ENCODE peak calls at places on chromosomes 16 and 17, in six cellular contexts. R, P, L, W, X and I are unnamed samples.

GRCh38 chr17:2040942-2041560 is 771 bp upstream of the OVCA2 start:
- DNase-seq in R (no peak), P (no peak), L (no peak), W (no peak), X (no peak), I (no peak)

GRCh38 chr17:19833914-19834313 is 33.8 kb downstream of the ULK2 start:
- DNase-seq in R (no peak), P (no peak), L (no peak), W (no peak), X (no peak), I (no peak)

GRCh38 chr17:75468779-75469373 is 12.4 kb downstream of the TMEM94 start:
- DNase-seq in R (no peak), P (no peak), L (no peak), W (no peak), X (no peak), I (no peak)

GRCh38 chr17:75455896-75456416 is 479 bp upstream of the TMEM94 start:
- DNase-seq in R (no peak), P (no peak), L (no peak), W (no peak), X (no peak), I (no peak)

GRCh38 chr17:75131278-75132017 is at the start of gene NT5C:
- DNase-seq in R (peak; percentile 87), P (peak; percentile 79), L (no peak), W (peak; percentile 86), X (peak; percentile 58), I (peak; percentile 96)

GRCh38 chr17:55089955-55090573 is 121.5 kb downstream of the STXBP4 start:
- DNase-seq in R (no peak), P (peak; percentile 18), L (peak; percentile 79), W (peak; percentile 32), X (no peak), I (peak; percentile 30)

GRCh38 chr16:50152386-50152806 is 710 bp upstream of the TENT4B start:
- DNase-seq in R (no peak), P (no peak), L (peak; percentile 68), W (no peak), X (peak; percentile 3), I (no peak)

GRCh38 chr17:80539022-80539421 is 5.6 kb upstream of the RPTOR start:
- DNase-seq in R (no peak), P (no peak), L (no peak), W (no peak), X (no peak), I (peak; percentile 63)

GRCh38 chr17:64718058-64718457 is 56.0 kb upstream of the SMURF2 start:
- DNase-seq in R (no peak), P (no peak), L (no peak), W (no peak), X (no peak), I (no peak)

GRCh38 chr16:17491140-17491662 is 20.4 kb upstream of the XYLT1 start:
- DNase-seq in R (no peak), P (no peak), L (no peak), W (no peak), X (no peak), I (no peak)

GRCh38 chr16:49012961-49013726 is 268.5 kb downstream of the CBLN1 start:
- DNase-seq in R (no peak), P (no peak), L (no peak), W (no peak), X (no peak), I (no peak)

GRCh38 chr17:1577186-1577585 is 14.6 kb upstream of the PITPNA start:
- DNase-seq in R (no peak), P (peak; percentile 57), L (no peak), W (no peak), X (no peak), I (peak; percentile 58)

GRCh38 chr17:61279476-61280145 is 120.0 kb upstream of the TBX2 start:
- DNase-seq in R (no peak), P (no peak), L (no peak), W (no peak), X (no peak), I (no peak)

GRCh38 chr17:35257080-35257701 is 14.3 kb downstream of the SLFN5 start:
- DNase-seq in R (no peak), P (peak; percentile 7), L (no peak), W (no peak), X (no peak), I (peak; percentile 6)

GRCh38 chr16:90077757-90078593 is 844 bp upstream of the PRDM7 start:
- DNase-seq in R (no peak), P (no peak), L (no peak), W (peak; percentile 14), X (no peak), I (peak; percentile 55)

GRCh38 chr16:58426960-58427359 is 34.7 kb downstream of the GINS3 start:
- DNase-seq in R (no peak), P (no peak), L (no peak), W (no peak), X (no peak), I (no peak)

GRCh38 chr17:2844386-2844785 is 48.1 kb downstream of the RAP1GAP2 start:
- DNase-seq in R (peak; percentile 39), P (no peak), L (no peak), W (no peak), X (no peak), I (peak; percentile 62)

GRCh38 chr17:40312893-40313659 is 4.1 kb downstream of the RARA start:
- DNase-seq in R (peak; percentile 6), P (no peak), L (no peak), W (no peak), X (no peak), I (no peak)

GRCh38 chr17:58508341-58509067 is 5.9 kb downstream of the MTMR4 start:
- DNase-seq in R (no peak), P (no peak), L (no peak), W (no peak), X (no peak), I (no peak)

GRCh38 chr17:58504826-58505351 is 9.5 kb downstream of the MTMR4 start:
- DNase-seq in R (no peak), P (no peak), L (peak; percentile 68), W (no peak), X (no peak), I (no peak)

GRCh38 chr17:58507123-58507634 is 7.3 kb downstream of the MTMR4 start:
- DNase-seq in R (no peak), P (peak; percentile 78), L (no peak), W (no peak), X (no peak), I (no peak)

GRCh38 chr17:58503876-58504275 is 10.6 kb downstream of the MTMR4 start:
- DNase-seq in R (no peak), P (no peak), L (no peak), W (no peak), X (no peak), I (no peak)

GRCh38 chr17:58506354-58507080 is 7.9 kb downstream of the MTMR4 start:
- DNase-seq in R (no peak), P (no peak), L (no peak), W (no peak), X (no peak), I (no peak)
- TF ChIP-seq CREB1 in R (no peak), P (no peak), L (no peak), W (no peak), X (no peak), I (no peak)

DNA sequence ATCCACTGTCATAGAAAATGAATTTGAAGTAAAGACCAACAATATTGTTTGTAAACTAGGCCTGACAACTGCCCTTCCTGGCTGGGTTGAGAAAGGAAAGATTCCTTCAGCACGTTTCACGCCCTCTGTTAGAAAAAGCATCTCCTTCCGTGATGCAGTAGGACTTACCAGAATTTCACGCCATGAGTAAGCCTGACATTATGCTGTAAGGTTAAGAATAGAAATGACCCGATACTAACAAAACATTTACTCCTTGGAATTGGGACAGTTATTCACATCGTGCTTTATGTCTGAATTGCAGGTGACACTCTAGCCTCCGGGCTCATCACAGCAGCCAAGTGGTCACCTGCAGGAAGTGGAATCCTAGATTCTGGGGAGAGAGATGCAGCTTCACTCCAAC is 17.6 kb downstream of the MARCHF10 start:
- DNase-seq in R (no peak), P (no peak), L (no peak), W (no peak), X (no peak), I (no peak)
- TF ChIP-seq CREB1 in R (no peak), P (no peak), L (no peak), W (no peak), X (no peak), I (no peak)

GRCh38 chr16:88703486-88704309 is 2.5 kb downstream of the RNF166 start:
- DNase-seq in R (no peak), P (no peak), L (no peak), W (no peak), X (no peak), I (no peak)

GRCh38 chr16:88706965-88707871 is 915 bp downstream of the CTU2 start:
- DNase-seq in R (no peak), P (no peak), L (no peak), W (no peak), X (no peak), I (no peak)

GRCh38 chr16:88706288-88706964 is at the start of the genes CTU2 and RNF166:
- DNase-seq in R (peak; percentile 90), P (peak; percentile 76), L (peak; percentile 32), W (peak; percentile 97), X (peak; percentile 53), I (peak; percentile 92)

GRCh38 chr16:88705076-88705684 is 1.0 kb downstream of the RNF166 start:
- DNase-seq in R (no peak), P (no peak), L (no peak), W (no peak), X (no peak), I (no peak)

DNA sequence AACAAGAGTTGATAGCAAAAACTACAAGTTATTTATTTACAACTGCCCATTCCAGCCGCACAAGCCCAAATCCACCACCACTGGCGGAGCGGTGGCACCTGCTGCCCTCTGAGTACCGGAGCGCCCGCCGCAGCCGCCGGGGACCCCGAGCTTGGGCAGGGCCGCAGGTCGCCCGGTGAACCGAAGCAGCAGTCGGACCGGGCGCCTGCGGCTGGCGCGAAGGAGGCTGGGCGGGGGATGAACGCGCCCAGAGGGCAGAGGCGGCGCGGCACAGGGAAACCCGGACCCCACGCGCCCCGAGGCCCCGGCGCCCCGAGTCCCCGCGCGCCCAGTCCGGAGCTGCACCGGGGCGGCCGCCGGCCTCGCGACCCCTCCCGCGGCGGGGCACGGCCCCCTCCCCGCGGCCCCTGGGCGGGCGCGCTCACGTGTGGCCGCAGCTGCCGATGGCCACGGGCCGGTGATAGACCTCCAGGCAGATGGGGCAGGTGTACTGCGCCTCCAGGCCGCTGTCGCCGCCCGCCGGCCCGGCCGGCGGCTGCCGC is 391 bp downstream of the RNF166 start:
- DNase-seq in R (no peak), P (no peak), L (no peak), W (no peak), X (no peak), I (no peak)
- TF ChIP-seq CREB1 in R (no peak), P (no peak), L (no peak), W (no peak), X (no peak), I (no peak)

GRCh38 chr16:8853150-8853549 is 15.7 kb downstream of the CARHSP1 start:
- DNase-seq in R (no peak), P (no peak), L (no peak), W (no peak), X (no peak), I (no peak)

GRCh38 chr16:8854298-8854948 is 14.4 kb downstream of the CARHSP1 start:
- DNase-seq in R (no peak), P (no peak), L (no peak), W (no peak), X (no peak), I (no peak)

GRCh38 chr16:8853611-8854010 is 15.2 kb downstream of the CARHSP1 start:
- DNase-seq in R (no peak), P (no peak), L (no peak), W (no peak), X (no peak), I (no peak)

GRCh38 chr16:8851761-8852403 is 16.9 kb downstream of the CARHSP1 start:
- DNase-seq in R (peak; percentile 4), P (no peak), L (no peak), W (no peak), X (no peak), I (no peak)

GRCh38 chr16:8852534-8852933 is 16.3 kb downstream of the CARHSP1 start:
- DNase-seq in R (no peak), P (no peak), L (no peak), W (no peak), X (no peak), I (no peak)
- TF ChIP-seq CREB1 in R (no peak), P (no peak), L (no peak), W (no peak), X (no peak), I (no peak)